ENCODE peak calls at places on chromosomes 6 and 20, in ten cellular contexts. W is astrocyte of the spinal cord, Y is spleen, N is pancreas, L is choroid plexus epithelial cell, D is psoas muscle, R is coronary artery, F is IMR-90, H is mammary epithelial cell, M is PC-9. G is an unnamed sample.

GRCh38 chr6:44135173-44135748 is 7.9 kb downstream of the TMEM63B start:
- DNase-seq in W (no peak), Y (no peak), N (no peak), L (no peak), D (no peak), R (no peak), F (no peak), H (no peak), M (no peak), G (no peak)

GRCh38 chr20:34928411-34928810 is 27.2 kb downstream of the GSS start:
- DNase-seq in W (no peak), Y (no peak), N (no peak), L (no peak), D (no peak), R (no peak), F (no peak), H (no peak), M (no peak), G (no peak)

GRCh38 chr6:56524891-56525703 is 117.6 kb downstream of the DST start:
- DNase-seq in W (peak; percentile 88), Y (no peak), N (no peak), L (peak; percentile 84), D (no peak), R (no peak), F (peak; percentile 96), H (peak; percentile 38), M (no peak), G (no peak)

GRCh38 chr6:80548496-80548895 is 442.0 kb downstream of the BCKDHB start:
- DNase-seq in W (peak; percentile 41), Y (no peak), N (no peak), L (no peak), D (no peak), R (no peak), F (peak; percentile 51), H (peak; percentile 61), M (no peak), G (no peak)

GRCh38 chr20:22833851-22834250 is 201.3 kb upstream of the SSTR4 start:
- DNase-seq in W (no peak), Y (no peak), N (no peak), L (no peak), D (no peak), R (no peak), F (no peak), H (peak; percentile 25), M (no peak), G (no peak)

GRCh38 chr20:51456511-51457280 is 85.8 kb downstream of the NFATC2 start:
- DNase-seq in W (peak; percentile 98), Y (peak; percentile 90), N (peak; percentile 98), L (peak; percentile 97), D (peak; percentile 97), R (peak; percentile 97), F (peak; percentile 95), H (peak; percentile 96), M (peak; percentile 93), G (peak; percentile 86)

GRCh38 chr6:151690303-151690702 is 117.2 kb upstream of the ESR1 start:
- DNase-seq in W (no peak), Y (no peak), N (no peak), L (peak; percentile 41), D (no peak), R (no peak), F (no peak), H (no peak), M (no peak), G (no peak)

GRCh38 chr20:49045440-49046086 is 549 bp upstream of the CSE1L start:
- DNase-seq in W (no peak), Y (peak; percentile 90), N (no peak), L (no peak), D (peak; percentile 67), R (no peak), F (peak; percentile 6), H (no peak), M (no peak), G (no peak)

GRCh38 chr6:138920906-138921305 is 67.1 kb downstream of the REPS1 start:
- DNase-seq in W (no peak), Y (no peak), N (no peak), L (no peak), D (no peak), R (no peak), F (no peak), H (no peak), M (no peak), G (no peak)

GRCh38 chr6:39865011-39865888 is 69.0 kb downstream of the MOCS1 start:
- DNase-seq in W (peak; percentile 42), Y (peak; percentile 79), N (peak; percentile 65), L (peak; percentile 75), D (peak; percentile 81), R (peak; percentile 78), F (peak; percentile 60), H (peak; percentile 31), M (peak; percentile 9), G (no peak)

GRCh38 chr6:148999501-148999900 is 252.7 kb downstream of the UST start:
- DNase-seq in W (no peak), Y (no peak), N (no peak), L (peak; percentile 68), D (no peak), R (no peak), F (peak; percentile 56), H (no peak), M (no peak), G (no peak)

GRCh38 chr6:149043476-149044130 is 273.9 kb upstream of the TAB2 start:
- DNase-seq in W (no peak), Y (no peak), N (no peak), L (peak; percentile 40), D (no peak), R (no peak), F (no peak), H (no peak), M (no peak), G (no peak)

GRCh38 chr6:125314019-125314581 is 12.3 kb upstream of the HDDC2 start:
- DNase-seq in W (peak; percentile 68), Y (no peak), N (peak; percentile 62), L (peak; percentile 86), D (peak; percentile 67), R (peak; percentile 81), F (peak; percentile 61), H (peak; percentile 47), M (peak; percentile 59), G (no peak)

GRCh38 chr20:4835244-4836177 is 113.8 kb downstream of the PRND start:
- DNase-seq in W (peak; percentile 76), Y (no peak), N (no peak), L (peak; percentile 75), D (peak; percentile 75), R (peak; percentile 84), F (no peak), H (no peak), M (no peak), G (no peak)

GRCh38 chr6:52929321-52930164 is 20.0 kb upstream of the GSTA3 start:
- DNase-seq in W (peak; percentile 84), Y (no peak), N (peak; percentile 30), L (peak; percentile 74), D (no peak), R (no peak), F (peak; percentile 93), H (peak; percentile 86), M (peak; percentile 77), G (no peak)

GRCh38 chr6:9405369-9405768 is 970.0 kb upstream of the SLC35B3 start:
- DNase-seq in W (peak; percentile 89), Y (no peak), N (no peak), L (peak; percentile 55), D (no peak), R (no peak), F (peak; percentile 91), H (peak; percentile 85), M (peak; percentile 79), G (peak; percentile 63)

GRCh38 chr6:30793521-30794194 is 49.3 kb upstream of the IER3 start:
- DNase-seq in W (peak; percentile 70), Y (no peak), N (no peak), L (peak; percentile 89), D (no peak), R (no peak), F (peak; percentile 85), H (no peak), M (no peak), G (no peak)
- H3K4me3 ChIP-seq in W (no peak overlapping the region), Y (peak overlapping the region; percentile 24), N (no peak overlapping the region), L (no peak overlapping the region), D (no peak overlapping the region), R (peak overlapping the region; percentile 16), F (no peak overlapping the region), H (no peak overlapping the region), M (no peak overlapping the region), G (no peak overlapping the region)

DNA sequence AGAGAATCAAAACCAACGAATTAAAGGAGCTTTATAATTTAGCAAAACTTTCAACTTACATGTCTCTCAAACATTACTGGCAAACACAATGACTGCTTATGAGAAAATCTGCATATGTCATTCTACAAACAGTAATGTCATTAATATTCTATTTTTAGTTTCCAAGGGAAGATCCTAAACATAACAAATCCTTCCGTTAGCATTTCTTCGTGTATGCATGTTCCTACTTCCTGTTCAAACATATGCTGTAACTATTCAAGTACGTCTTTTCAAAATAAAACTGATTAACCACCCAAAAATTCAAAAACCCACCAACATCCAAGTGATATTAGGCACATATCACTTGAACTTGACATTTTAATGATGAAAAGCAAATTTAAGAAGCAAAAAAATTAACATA is 131.3 kb downstream of the HACE1 start:
- DNase-seq in W (peak; percentile 42), Y (no peak), N (no peak), L (peak; percentile 53), D (no peak), R (no peak), F (peak; percentile 75), H (no peak), M (no peak), G (no peak)
- TF ChIP-seq CTCF in W (no peak), Y (no peak), N (no peak), L (no peak), D (no peak), R (no peak), F (no peak), H (no peak), M (no peak), G (no peak)

DNA sequence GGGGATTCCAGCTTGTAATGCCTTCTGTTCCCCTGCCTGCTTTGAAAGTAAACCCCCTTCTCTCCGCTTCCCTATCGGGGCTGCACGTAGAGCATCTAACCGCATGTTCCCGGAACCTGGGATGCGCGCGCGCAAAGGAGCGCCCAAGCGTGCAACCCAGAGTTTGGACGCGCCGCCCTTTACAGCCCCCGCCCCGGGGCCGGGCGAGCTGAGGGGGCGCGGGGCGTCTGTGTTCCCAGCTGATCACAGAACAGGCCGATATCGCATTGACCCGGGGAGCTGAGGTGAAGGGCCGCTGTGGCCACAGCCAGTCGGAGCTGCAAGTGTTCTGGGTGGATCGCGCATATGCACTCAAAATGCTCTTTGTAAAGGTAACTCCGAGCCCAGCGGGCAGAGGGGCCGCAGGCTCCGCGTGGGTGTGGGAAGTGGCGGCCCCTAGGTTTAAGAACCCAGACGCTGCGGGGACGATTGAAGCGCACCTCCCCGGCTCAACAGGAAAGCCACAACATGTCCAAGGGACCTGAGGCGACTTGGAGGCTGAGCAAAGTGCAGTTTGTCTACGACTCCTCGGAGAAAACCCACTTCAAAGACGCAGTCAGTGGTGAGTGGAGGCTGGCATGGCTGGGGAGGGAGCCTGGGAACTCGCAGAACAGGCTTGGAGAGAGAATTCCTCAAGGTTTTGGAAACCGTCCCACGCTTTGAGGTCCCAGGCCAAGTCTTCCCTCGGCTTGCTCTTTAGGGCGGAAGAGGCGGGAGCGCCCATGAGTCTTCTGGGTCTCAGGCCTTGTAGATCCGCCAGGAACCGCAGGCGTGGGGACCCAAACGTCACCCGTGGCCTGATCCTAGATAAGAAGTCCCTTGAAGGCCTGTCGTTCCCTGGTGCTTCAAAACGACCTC is 1.6 kb downstream of the LAMP5 start:
- DNase-seq in W (no peak), Y (no peak), N (peak; percentile 29), L (no peak), D (no peak), R (no peak), F (no peak), H (no peak), M (no peak), G (no peak)
- H3K4me3 ChIP-seq in W (no peak overlapping the region), Y (peak overlapping the region; percentile 54), N (peak overlapping the region; percentile 24), L (no peak overlapping the region), D (peak overlapping the region; percentile 22), R (peak overlapping the region; percentile 62), F (no peak overlapping the region), H (peak overlapping the region; percentile 5), M (no peak overlapping the region), G (no peak overlapping the region)

GRCh38 chr20:40309731-40310130 is 379.3 kb downstream of the MAFB start:
- DNase-seq in W (peak; percentile 46), Y (no peak), N (no peak), L (peak; percentile 10), D (no peak), R (no peak), F (no peak), H (no peak), M (no peak), G (no peak)
- TF ChIP-seq CTCF in W (no peak), Y (no peak), N (no peak), L (no peak), D (no peak), R (no peak), F (no peak), H (no peak), M (no peak), G (no peak)